ENCODE peak calls at places on chromosome 21, in four cellular contexts. E is PC-3, W is OCI-LY7, B is PC-9. F is an unnamed sample.

GRCh38 chr21:45228171-45228641 is 59.5 kb downstream of the POFUT2 start:
- DNase-seq in E (peak), W (no peak), B (peak), F (peak)

GRCh38 chr21:17925000-17925610 is 105.9 kb upstream of the C21orf91 start:
- DNase-seq in E (peak), W (peak), B (peak), F (peak)

GRCh38 chr21:44012474-44013379 is 618 bp downstream of the TRAPPC10 start:
- DNase-seq in E (peak), W (peak), B (no peak), F (peak)

GRCh38 chr21:30426732-30427131 is 1.0 kb upstream of the KRTAP13-3 start:
- DNase-seq in E (no peak), W (no peak), B (no peak), F (no peak)

GRCh38 chr21:14712121-14712520 is 166.0 kb upstream of the SAMSN1 start:
- DNase-seq in E (peak), W (no peak), B (no peak), F (peak)

GRCh38 chr21:35399002-35399401 is 349.9 kb upstream of the RUNX1 start:
- DNase-seq in E (no peak), W (no peak), B (no peak), F (no peak)

GRCh38 chr21:45356251-45356650 is 48.7 kb upstream of the COL18A1 start:
- DNase-seq in E (no peak), W (no peak), B (no peak), F (no peak)

GRCh38 chr21:17293194-17293593 is 219.6 kb upstream of the CXADR start:
- DNase-seq in E (no peak), W (no peak), B (no peak), F (no peak)

GRCh38 chr21:27734146-27734545 is 767.3 kb upstream of the ADAMTS5 start:
- DNase-seq in E (peak), W (no peak), B (no peak), F (no peak)

GRCh38 chr21:20424943-20425342 is 573.3 kb upstream of the NCAM2 start:
- DNase-seq in E (no peak), W (no peak), B (no peak), F (no peak)

GRCh38 chr21:16169810-16170209 is 440.0 kb downstream of the USP25 start:
- DNase-seq in E (no peak), W (no peak), B (no peak), F (no peak)

GRCh38 chr21:43890042-43890441 is 25.0 kb downstream of the AGPAT3 start:
- DNase-seq in E (no peak), W (no peak), B (no peak), F (no peak)

GRCh38 chr21:45146301-45146700 is 71.9 kb downstream of the ADARB1 start:
- DNase-seq in E (no peak), W (no peak), B (no peak), F (no peak)

GRCh38 chr21:25862596-25862995 is 127.8 kb downstream of the GABPA start:
- DNase-seq in E (peak), W (peak), B (no peak), F (peak)

DNA sequence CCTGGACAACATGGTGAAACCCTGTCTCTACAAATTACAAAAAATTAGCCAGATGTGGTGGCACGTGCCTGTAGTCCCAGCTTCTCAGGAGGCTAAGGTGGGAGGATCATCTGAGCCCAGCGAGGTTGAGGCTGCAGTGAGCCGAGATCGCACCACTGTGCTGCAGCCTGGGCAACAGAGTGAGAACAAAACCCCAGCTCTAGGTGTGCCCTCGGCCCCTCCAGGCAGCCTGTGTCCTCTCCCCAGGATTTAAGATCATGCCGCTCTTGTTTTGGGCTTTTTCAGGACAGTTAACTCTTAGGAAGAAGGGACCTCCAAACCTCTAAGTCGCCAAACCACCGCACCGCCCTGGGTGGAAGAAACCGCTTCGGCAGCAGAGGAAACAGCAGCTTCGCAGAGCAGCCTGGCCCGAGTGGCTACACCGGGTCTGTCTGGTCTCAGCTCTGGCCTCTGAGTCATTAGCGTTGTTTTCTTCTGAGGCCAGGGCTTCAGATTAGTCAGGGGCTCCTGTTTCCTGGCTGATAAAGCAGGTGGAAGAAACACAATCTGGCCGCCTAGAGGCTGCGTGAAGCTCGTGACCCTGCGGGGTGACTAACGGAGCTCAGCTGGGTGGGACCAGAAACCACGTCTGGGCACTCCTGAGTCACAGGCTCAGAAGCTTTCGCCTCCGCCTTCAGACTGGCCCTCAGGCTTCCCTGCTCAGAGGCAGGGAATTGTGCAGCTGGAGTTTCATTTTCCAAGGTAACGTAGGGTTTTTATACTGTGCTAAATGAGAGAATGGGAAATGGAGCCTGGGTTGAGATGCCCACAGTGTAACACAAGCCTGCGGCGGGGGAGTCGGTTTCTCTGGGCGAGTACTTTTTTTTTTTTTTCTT is 44.7 kb downstream of the CHAF1B start:
- DNase-seq in E (peak), W (no peak), B (peak), F (peak)
- H2AFZ ChIP-seq in E (peak), W (no peak), B (peak), F (no peak)

GRCh38 chr21:41703857-41704501 is 62.9 kb downstream of the RIPK4 start:
- DNase-seq in E (peak), W (no peak), B (peak), F (no peak)
- H3K27ac ChIP-seq in E (peak), W (no peak), B (peak), F (no peak)

DNA sequence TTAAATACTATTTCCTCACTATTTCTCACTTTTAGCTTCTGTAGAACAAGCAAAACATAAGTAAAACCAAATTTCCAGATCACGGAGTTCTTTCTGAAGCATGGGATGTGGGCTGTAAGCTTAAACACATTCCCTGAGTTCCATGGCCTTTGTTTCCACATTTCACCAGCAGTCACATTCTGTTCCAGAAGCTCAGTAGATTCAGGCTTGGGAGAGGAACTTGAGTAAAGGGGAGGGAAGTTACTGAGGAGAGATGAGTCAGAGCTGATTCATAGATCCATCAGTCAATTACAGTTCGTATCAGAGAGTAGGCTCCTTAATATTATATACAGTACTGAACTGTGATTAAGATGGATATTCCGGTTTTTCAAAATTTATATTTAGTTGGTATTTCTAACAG is 614.2 kb downstream of the NCAM2 start:
- DNase-seq in E (peak), W (no peak), B (no peak), F (peak)
- H2AFZ ChIP-seq in E (no peak), W (no peak), B (no peak), F (no peak)

DNA sequence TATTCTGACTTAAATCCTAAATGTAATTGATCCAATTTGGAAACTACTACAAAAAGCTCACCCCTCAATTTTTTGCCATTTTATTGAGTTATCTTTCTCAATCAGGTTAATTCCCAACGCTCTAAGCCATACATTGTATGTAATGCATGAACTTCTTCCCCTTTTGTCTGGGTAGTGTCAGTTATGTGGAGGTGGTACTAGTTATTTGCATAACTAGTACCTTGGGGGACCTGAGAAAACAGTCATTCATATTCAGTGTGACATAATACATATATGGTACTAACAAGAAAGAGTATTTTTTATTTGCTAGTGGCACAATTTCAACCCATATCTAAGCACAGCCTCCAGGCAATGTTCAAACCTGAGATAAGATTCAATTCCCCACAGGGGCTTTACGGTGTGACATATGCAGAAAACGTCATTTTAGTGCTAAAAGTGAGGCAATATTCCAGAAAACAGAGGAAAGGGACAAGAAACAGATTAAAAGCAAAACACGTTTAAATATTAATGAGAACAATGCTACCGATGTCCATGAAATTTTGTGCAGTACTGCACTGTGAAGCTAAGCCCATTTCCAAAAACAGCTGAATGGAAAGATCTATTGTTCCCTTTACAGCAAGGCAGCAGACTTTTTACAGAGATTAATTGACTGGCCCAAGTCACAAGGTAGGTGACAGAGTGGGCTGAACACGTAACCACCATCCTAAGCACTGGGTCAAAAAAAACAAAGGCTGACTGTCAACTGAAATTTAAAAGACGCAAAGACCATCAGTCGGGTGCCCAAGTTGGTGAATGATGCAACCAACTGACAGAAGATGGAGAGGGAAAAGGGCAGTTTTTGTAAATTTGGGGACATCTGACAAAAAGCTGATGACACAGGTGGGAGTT is 1.4 kb downstream of the HLCS start:
- DNase-seq in E (no peak), W (peak), B (no peak), F (peak)
- H3K27ac ChIP-seq in E (no peak), W (peak), B (peak), F (no peak)

DNA sequence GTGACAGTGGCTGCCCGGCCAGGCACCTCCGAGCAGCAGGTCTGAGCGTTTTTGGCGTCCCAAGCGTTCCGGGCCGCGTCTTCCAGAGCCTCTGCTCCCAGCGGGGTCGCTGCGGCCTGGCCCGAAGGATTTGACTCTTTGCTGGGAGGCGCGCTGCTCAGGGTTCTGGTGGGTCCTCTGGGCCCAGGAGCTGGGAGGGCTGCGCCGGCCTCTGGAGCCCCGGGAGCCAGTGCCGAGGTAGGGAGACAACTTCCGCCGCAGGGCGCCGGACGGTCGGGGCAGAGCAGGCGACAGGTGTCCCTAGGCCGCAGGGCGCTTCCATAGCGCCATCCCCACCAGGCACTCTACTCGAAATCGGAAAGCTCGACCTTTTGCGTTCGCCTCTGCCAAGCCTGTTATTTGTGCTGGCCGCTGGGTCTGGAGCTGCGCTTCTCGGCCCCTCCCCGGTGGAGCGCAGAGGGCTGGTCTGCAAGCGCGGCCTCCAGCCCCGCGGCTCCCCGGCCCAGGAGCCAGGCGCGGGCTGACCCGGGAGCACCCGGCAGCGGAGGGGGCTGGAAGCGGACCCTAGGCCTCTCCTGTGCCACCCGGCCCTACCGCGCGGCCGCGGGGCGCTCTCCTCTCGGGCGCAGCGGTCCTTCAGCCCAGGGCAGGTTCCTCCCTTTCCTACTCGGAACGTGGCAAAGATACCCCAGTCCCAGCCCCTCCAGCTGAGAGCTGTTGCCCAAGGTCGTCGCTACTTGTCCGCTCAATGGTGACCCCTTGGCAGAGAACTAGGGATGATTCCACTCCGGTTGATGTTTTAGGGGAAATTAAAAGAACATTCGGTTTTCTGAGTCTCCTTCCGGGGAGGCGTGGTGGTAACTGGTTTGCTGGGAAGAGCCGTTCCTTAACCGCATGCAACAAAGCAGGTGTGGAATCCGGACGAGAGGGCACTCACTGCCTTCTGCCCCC is 2.3 kb downstream of the SIM2 start:
- DNase-seq in E (peak), W (no peak), B (no peak), F (no peak)
- H2AFZ ChIP-seq in E (no peak), W (no peak), B (no peak), F (no peak)

F was measured in trophoblast cell.